ENCODE peak calls at places on chromosomes 2 and 18, in eight cellular contexts. S, J, W, Y, M, V, U and G are unnamed samples.

GRCh38 chr2:37770797-37771196 is 99.4 kb upstream of the CDC42EP3 start:
- DNase-seq in S (no peak), J (no peak), W (no peak), Y (no peak), M (no peak), V (no peak), U (peak), G (no peak)

GRCh38 chr2:65749549-65749948 is 317.1 kb upstream of the SPRED2 start:
- DNase-seq in S (no peak), J (no peak), W (no peak), Y (no peak), M (no peak), V (no peak), U (peak), G (no peak)

GRCh38 chr18:22827741-22828140 is 105.4 kb upstream of the RBBP8 start:
- DNase-seq in S (no peak), J (no peak), W (no peak), Y (no peak), M (no peak), V (no peak), U (no peak), G (no peak)

GRCh38 chr18:53490019-53490418 is 734.5 kb downstream of the MBD2 start:
- DNase-seq in S (no peak), J (no peak), W (no peak), Y (no peak), M (no peak), V (no peak), U (no peak), G (no peak)

GRCh38 chr18:9706081-9706935 is 1.8 kb upstream of the RAB31 start:
- DNase-seq in S (no peak), J (peak), W (no peak), Y (no peak), M (no peak), V (no peak), U (no peak), G (no peak)

GRCh38 chr2:61722800-61723199 is 131.1 kb downstream of the FAM161A start:
- DNase-seq in S (no peak), J (no peak), W (no peak), Y (no peak), M (no peak), V (no peak), U (no peak), G (no peak)

GRCh38 chr18:45517181-45517741 is 98.0 kb upstream of the SLC14A2 start:
- DNase-seq in S (peak), J (no peak), W (no peak), Y (no peak), M (no peak), V (no peak), U (peak), G (no peak)

GRCh38 chr18:48541026-48541746 is 2.4 kb downstream of the CTIF start:
- DNase-seq in S (peak), J (peak), W (peak), Y (peak), M (peak), V (peak), U (peak), G (peak)

GRCh38 chr2:218896501-218897393 is 16.1 kb downstream of the WNT10A start:
- DNase-seq in S (peak), J (no peak), W (no peak), Y (peak), M (no peak), V (no peak), U (peak), G (no peak)

GRCh38 chr2:83022631-83023210 is 1436.4 kb downstream of the SUCLG1 start:
- DNase-seq in S (no peak), J (no peak), W (no peak), Y (no peak), M (no peak), V (no peak), U (peak), G (no peak)
- TF ChIP-seq CTCF in S (no peak), J (no peak), W (no peak), Y (no peak), M (no peak), V (no peak), U (no peak), G (no peak)

GRCh38 chr18:24446953-24447537 is 13.4 kb upstream of the HRH4 start:
- DNase-seq in S (no peak), J (no peak), W (no peak), Y (no peak), M (no peak), V (no peak), U (no peak), G (no peak)
- TF ChIP-seq CTCF in S (no peak), J (peak), W (peak), Y (no peak), M (no peak), V (peak), U (peak), G (no peak)

GRCh38 chr2:164657129-164657528 is 35.8 kb upstream of the GRB14 start:
- DNase-seq in S (no peak), J (peak), W (no peak), Y (no peak), M (no peak), V (no peak), U (peak), G (no peak)

GRCh38 chr2:164651361-164651760 is 30.1 kb upstream of the GRB14 start:
- DNase-seq in S (no peak), J (no peak), W (no peak), Y (no peak), M (no peak), V (no peak), U (no peak), G (no peak)

GRCh38 chr2:164661349-164661748 is 40.1 kb upstream of the GRB14 start:
- DNase-seq in S (no peak), J (no peak), W (no peak), Y (no peak), M (no peak), V (no peak), U (peak), G (no peak)

GRCh38 chr2:164655336-164655735 is 34.1 kb upstream of the GRB14 start:
- DNase-seq in S (no peak), J (no peak), W (no peak), Y (no peak), M (no peak), V (no peak), U (peak), G (no peak)

DNA sequence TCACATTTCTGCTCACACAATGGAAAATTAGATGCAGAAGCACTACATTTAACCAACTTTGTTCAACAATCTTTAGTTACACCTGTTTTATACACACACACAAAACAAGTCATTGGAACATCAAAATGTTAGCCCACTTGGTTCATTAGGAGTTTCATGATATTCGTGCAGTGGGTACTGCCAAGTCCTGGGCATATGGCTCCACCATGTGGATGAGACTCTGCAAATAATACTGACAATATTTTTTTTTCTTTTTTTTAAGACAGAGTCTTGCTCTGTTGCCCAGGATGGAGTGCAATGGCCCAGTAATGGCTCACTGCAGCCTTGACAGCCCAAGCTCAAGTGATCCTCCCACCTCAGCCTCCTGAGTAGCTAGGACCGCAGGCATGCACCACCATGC is 34.5 kb upstream of the GRB14 start:
- DNase-seq in S (no peak), J (no peak), W (no peak), Y (no peak), M (no peak), V (no peak), U (no peak), G (no peak)
- TF ChIP-seq CTCF in S (no peak), J (peak), W (no peak), Y (no peak), M (no peak), V (no peak), U (no peak), G (no peak)

GRCh38 chr2:4110273-4110672 is 406.9 kb downstream of the DCDC2C start:
- DNase-seq in S (no peak), J (no peak), W (no peak), Y (no peak), M (no peak), V (no peak), U (no peak), G (no peak)
- TF ChIP-seq CTCF in S (no peak), J (no peak), W (no peak), Y (no peak), M (no peak), V (no peak), U (no peak), G (peak)